ENCODE peak calls at places on chromosomes 6 and 20, in six cellular contexts. Q, B, K, N, C and I are unnamed samples.

GRCh38 chr6:150352321-150353296 is 16.2 kb upstream of the IYD start:
- DNase-seq in N (no peak), K (no peak), B (peak), Q (no peak), C (peak), I (no peak)

GRCh38 chr6:127342296-127342945 is 988 bp downstream of the ECHDC1 start:
- DNase-seq in Q (no peak), K (no peak), B (peak), C (peak), N (no peak), I (no peak)

GRCh38 chr20:6468751-6469150 is 298.7 kb upstream of the BMP2 start:
- DNase-seq in K (no peak), Q (no peak), B (no peak), N (no peak), C (no peak), I (no peak)

GRCh38 chr20:49979030-49979832 is 3.5 kb upstream of the SNAI1 start:
- DNase-seq in B (peak), K (peak), C (peak), N (peak), Q (no peak), I (peak)

GRCh38 chr20:309306-309840 is 12.0 kb downstream of the ZCCHC3 start:
- DNase-seq in K (no peak), C (peak), Q (no peak), N (no peak), B (peak), I (no peak)

GRCh38 chr20:58749979-58750378 is 57.4 kb downstream of the NPEPL1 start:
- DNase-seq in C (no peak), Q (no peak), K (no peak), B (no peak), N (no peak), I (no peak)

GRCh38 chr6:6057442-6058053 is 50.8 kb upstream of the NRN1 start:
- DNase-seq in C (peak), K (peak), Q (peak), B (peak), N (no peak), I (peak)

GRCh38 chr6:123802351-123802696 is 1.3 kb upstream of the NKAIN2 start:
- DNase-seq in K (no peak), B (no peak), N (no peak), C (no peak), Q (no peak), I (no peak)

GRCh38 chr6:4577406-4577805 is 198.8 kb upstream of the CDYL start:
- DNase-seq in B (peak), Q (no peak), N (no peak), C (peak), K (no peak), I (no peak)

GRCh38 chr6:35305117-35305516 is 7.5 kb downstream of the DEF6 start:
- DNase-seq in B (no peak), N (no peak), C (no peak), Q (no peak), K (no peak), I (no peak)

GRCh38 chr6:100998111-100998510 is 117.0 kb upstream of the ASCC3 start:
- DNase-seq in N (no peak), C (no peak), B (peak), K (no peak), Q (no peak), I (no peak)

GRCh38 chr20:34871966-34872603 is 571 bp downstream of the GGT7 start:
- DNase-seq in Q (no peak), B (peak), C (peak), K (no peak), N (no peak), I (no peak)

GRCh38 chr6:15329154-15329781 is 83.4 kb downstream of the JARID2 start:
- DNase-seq in Q (no peak), N (no peak), B (peak), K (no peak), C (peak), I (no peak)

GRCh38 chr6:12523726-12524125 is 192.8 kb upstream of the PHACTR1 start:
- DNase-seq in Q (no peak), B (no peak), C (no peak), N (no peak), K (no peak), I (no peak)

GRCh38 chr6:39892490-39893129 is 41.7 kb downstream of the MOCS1 start:
- DNase-seq in K (no peak), B (peak), C (peak), N (no peak), Q (peak), I (peak)

GRCh38 chr6:3312604-3313167 is 53.9 kb downstream of the PSMG4 start:
- DNase-seq in C (no peak), Q (no peak), K (no peak), B (no peak), N (no peak), I (no peak)

GRCh38 chr6:73074175-73074574 is 151.1 kb downstream of the KHDC1L start:
- DNase-seq in B (peak), C (no peak), Q (no peak), K (no peak), N (no peak), I (no peak)

GRCh38 chr6:131107166-131107565 is 28.1 kb upstream of the AKAP7 start:
- DNase-seq in C (peak), N (no peak), K (peak), Q (no peak), B (peak), I (no peak)

GRCh38 chr6:130473886-130474285 is 108.1 kb downstream of the TMEM200A start:
- DNase-seq in K (no peak), C (peak), B (peak), N (no peak), Q (no peak), I (peak)

GRCh38 chr6:16759646-16760535 is 1.4 kb downstream of the ATXN1 start:
- DNase-seq in C (peak), K (peak), Q (peak), N (peak), B (peak), I (no peak)

GRCh38 chr6:150417899-150418824 is 49.4 kb downstream of the IYD start:
- DNase-seq in K (peak), N (peak), C (peak), B (peak), Q (no peak), I (peak)

GRCh38 chr6:54074591-54075195 is 36.5 kb upstream of the MLIP start:
- DNase-seq in Q (no peak), C (no peak), B (no peak), K (no peak), N (no peak), I (no peak)

GRCh38 chr20:14782731-14783130 is 445.3 kb upstream of the FLRT3 start:
- DNase-seq in K (no peak), Q (no peak), N (no peak), B (no peak), C (no peak), I (no peak)

GRCh38 chr6:93272201-93272600 is 147.2 kb downstream of the EPHA7 start:
- DNase-seq in Q (peak), B (no peak), N (no peak), C (no peak), K (no peak), I (peak)

GRCh38 chr6:136012198-136012884 is 160.8 kb downstream of the PDE7B start:
- DNase-seq in N (no peak), Q (no peak), B (peak), K (no peak), C (peak), I (no peak)

GRCh38 chr20:21808863-21809664 is 103.6 kb downstream of the PAX1 start:
- DNase-seq in N (no peak), B (no peak), Q (no peak), C (no peak), K (peak), I (no peak)

GRCh38 chr20:3875378-3875974 is 13.7 kb upstream of the PANK2 start:
- DNase-seq in K (no peak), B (no peak), C (no peak), Q (no peak), N (no peak), I (no peak)

GRCh38 chr20:12947691-12948090 is 61.1 kb upstream of the SPTLC3 start:
- DNase-seq in C (no peak), N (no peak), Q (no peak), B (no peak), K (no peak), I (no peak)